ENCODE peak calls at places on chromosomes 7 and 10, in five cellular contexts. M is colonic mucosa, B is cardiac muscle cell, N is BE2C, Y is foreskin keratinocyte. R is an unnamed sample.
A peak's percentile ranks its signal among the peaks of the same experiment; 100 is the strongest.

GRCh38 chr7:24336461-24336860 is 52.5 kb downstream of the NPY start:
- DNase-seq in B (peak; percentile 28), Y (no peak), M (no peak), N (no peak), R (peak; percentile 10)

GRCh38 chr7:137538361-137538762 is 194.8 kb upstream of the PTN start:
- DNase-seq in M (no peak), B (no peak), Y (peak; percentile 47), N (no peak), R (no peak)

GRCh38 chr7:156666368-156667109 is 26.0 kb downstream of the RNF32 start:
- DNase-seq in Y (no peak), M (peak; percentile 40), B (no peak), N (no peak), R (no peak)

GRCh38 chr7:19491371-19491770 is 217.5 kb downstream of the POLR1F start:
- DNase-seq in Y (no peak), M (no peak), N (no peak), B (no peak), R (no peak)

GRCh38 chr10:133026171-133026570 is 61.6 kb upstream of the ADGRA1 start:
- DNase-seq in B (no peak), M (no peak), N (no peak), Y (no peak), R (no peak)

GRCh38 chr10:51743146-51743545 is 43.8 kb upstream of the CSTF2T start:
- DNase-seq in N (no peak), Y (no peak), M (no peak), B (no peak), R (peak; percentile 1)

GRCh38 chr7:139588632-139589031 is 65.1 kb downstream of the CLEC2L start:
- DNase-seq in M (no peak), N (no peak), B (no peak), Y (no peak), R (peak; percentile 23)

GRCh38 chr10:132588301-132589013 is 50.9 kb downstream of the INPP5A start:
- DNase-seq in Y (no peak), B (no peak), N (no peak), M (peak; percentile 26), R (no peak)

GRCh38 chr10:102796407-102797176 is 40.6 kb downstream of the CYP17A1 start:
- DNase-seq in N (no peak), Y (no peak), B (no peak), M (peak; percentile 79), R (no peak)

GRCh38 chr7:53811555-53812079 is 730.6 kb upstream of the VSTM2A start:
- DNase-seq in M (no peak), B (no peak), Y (no peak), N (no peak), R (no peak)

DNA sequence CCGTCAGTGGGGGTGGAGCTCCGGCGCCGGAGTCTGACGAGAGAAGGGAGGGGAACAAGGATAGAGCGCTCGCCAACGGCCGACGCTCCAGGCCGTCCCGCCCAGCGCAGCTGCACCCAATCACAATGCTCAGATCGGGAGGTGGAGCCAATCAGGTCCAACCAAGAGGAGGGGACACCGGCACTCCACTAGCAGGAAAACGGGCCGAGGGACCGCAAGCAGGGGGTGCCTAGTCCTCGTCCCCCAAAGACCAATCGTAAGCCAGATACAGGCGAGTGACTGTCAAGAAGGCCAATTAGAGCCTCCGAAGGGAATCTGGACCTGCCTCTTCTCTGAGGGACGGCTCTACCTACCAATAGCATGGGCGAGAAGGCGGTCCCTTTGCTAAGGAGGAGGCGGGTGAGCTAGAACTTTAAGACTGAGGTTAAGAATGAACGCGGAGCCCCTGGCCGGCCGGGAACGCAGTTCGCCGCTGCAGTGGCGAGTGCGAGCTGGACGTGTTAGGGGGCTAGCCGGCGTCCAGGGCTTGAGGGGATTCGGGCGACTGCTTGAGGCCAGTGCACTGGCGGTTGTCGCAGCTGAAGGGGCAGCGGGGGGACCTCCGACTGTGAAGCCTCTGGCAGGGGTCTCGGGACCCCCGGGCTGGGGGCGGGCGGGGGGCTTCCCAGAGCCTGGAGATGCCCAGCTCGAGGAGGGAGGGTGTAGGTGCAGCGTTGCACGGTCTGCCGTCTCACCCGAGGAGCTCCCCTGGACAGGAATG is at the start of gene FBXO24:
- DNase-seq in N (peak; percentile 100), Y (peak; percentile 100), B (peak; percentile 100), M (peak; percentile 100), R (peak; percentile 98)
- TF ChIP-seq CTCF in N (no peak), Y (peak; percentile 22), B (no peak), M (no peak), R (no peak)

DNA sequence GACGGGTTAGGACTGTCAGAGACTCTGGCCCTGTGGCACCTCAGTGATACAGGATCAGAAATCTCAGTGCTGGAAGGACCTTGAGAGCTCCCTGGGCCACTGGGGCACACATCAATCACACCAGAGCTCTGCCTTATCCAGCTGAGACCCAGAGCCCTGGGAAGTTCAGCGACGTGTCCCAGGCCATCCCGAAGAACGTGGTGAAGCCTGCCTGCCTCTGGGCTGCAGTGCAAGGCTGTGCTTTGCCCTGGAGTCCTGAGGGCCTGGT is 79.8 kb upstream of the MGMT start:
- DNase-seq in B (no peak), M (no peak), N (no peak), Y (no peak), R (no peak)
- TF ChIP-seq CTCF in B (no peak), M (no peak), N (no peak), Y (no peak), R (no peak)

GRCh38 chr10:78852447-78852846 is 216.3 kb upstream of the ZMIZ1 start:
- DNase-seq in M (no peak), N (no peak), B (no peak), Y (no peak), R (no peak)

GRCh38 chr10:78850611-78851010 is 218.2 kb upstream of the ZMIZ1 start:
- DNase-seq in N (no peak), Y (no peak), M (no peak), B (no peak), R (no peak)

GRCh38 chr10:78853864-78854263 is 214.9 kb upstream of the ZMIZ1 start:
- DNase-seq in B (no peak), Y (no peak), M (no peak), N (no peak), R (no peak)

GRCh38 chr10:78851652-78852051 is 217.1 kb upstream of the ZMIZ1 start:
- DNase-seq in N (no peak), M (no peak), B (no peak), Y (no peak), R (no peak)

GRCh38 chr10:78852856-78853255 is 215.9 kb upstream of the ZMIZ1 start:
- DNase-seq in B (no peak), Y (no peak), M (peak; percentile 42), N (no peak), R (peak; percentile 22)
- TF ChIP-seq CTCF in B (peak; percentile 33), Y (peak; percentile 37), M (peak; percentile 28), N (peak; percentile 22), R (peak; percentile 25)

GRCh38 chr7:140659727-140660396 is 12.9 kb upstream of the ADCK2 start:
- DNase-seq in B (no peak), M (no peak), N (no peak), Y (no peak), R (no peak)
- TF ChIP-seq CTCF in B (no peak), M (no peak), N (no peak), Y (no peak), R (no peak)

DNA sequence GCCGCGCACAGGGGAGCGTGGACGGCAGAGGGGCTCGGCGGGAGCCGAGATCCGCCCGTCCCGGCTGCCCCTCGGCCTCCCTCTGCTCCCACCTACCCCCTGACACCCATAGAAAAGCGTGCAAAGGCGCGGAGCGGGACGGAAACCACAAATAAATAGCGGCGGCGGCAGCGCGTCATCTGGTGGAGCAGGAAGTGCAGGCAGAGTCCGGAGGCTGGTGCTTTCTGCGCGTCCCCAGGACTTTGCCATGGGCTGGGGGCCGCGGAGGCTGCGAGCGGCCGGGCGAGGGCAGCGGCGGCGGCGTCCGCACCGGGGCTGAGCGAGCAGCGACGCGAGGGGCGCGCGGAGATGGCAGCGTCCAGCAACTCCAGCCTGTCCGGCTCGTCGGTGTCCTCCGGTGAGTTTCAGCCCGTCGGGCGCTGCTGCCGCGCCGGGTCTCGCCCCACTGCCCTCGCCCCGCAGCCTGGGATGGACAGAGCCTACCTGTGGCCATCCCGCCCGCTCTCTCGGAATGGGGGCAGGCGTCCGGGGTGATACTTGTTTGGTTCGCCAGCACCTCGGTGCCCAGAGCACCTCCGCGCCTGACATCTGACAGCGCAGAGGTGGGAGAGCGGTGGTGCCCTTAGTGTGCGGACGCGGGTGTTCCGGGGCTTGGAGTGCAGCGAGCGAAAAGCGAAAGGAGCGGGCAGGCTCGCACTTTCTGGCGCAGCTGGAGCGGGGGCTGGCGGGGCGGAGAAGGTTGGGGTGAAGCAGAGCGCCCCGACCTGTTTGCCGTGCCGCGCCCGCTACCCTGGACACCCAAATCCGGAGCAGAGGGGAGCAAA is at the start of gene CHN2:
- DNase-seq in N (peak; percentile 31), B (peak; percentile 73), Y (peak; percentile 16), M (peak; percentile 76), R (peak; percentile 72)
- TF ChIP-seq CTCF in N (no peak), B (no peak), Y (peak; percentile 34), M (no peak), R (no peak)

GRCh38 chr10:94459385-94459784 is 57.0 kb downstream of the TBC1D12 start:
- DNase-seq in B (no peak), M (no peak), N (peak; percentile 3), Y (no peak), R (no peak)
- TF ChIP-seq CTCF in B (no peak), M (no peak), N (no peak), Y (no peak), R (no peak)

R was measured in nephron progenitor cell.